ENCODE peak calls at places on chromosomes 11 and 22, in five cellular contexts. M, I, C, D and S are unnamed samples. For H3K79me2, the result is how much of the 10 kb centered on the place peaks cover.

GRCh38 chr22:49632199-49633009 is 195.3 kb downstream of the BRD1 start:
- DNase-seq in C (peak), M (peak), I (peak), D (no peak), S (peak)

GRCh38 chr11:134522782-134523570 is 110.9 kb upstream of the B3GAT1 start:
- DNase-seq in D (no peak), C (no peak), M (no peak), I (no peak), S (no peak)

GRCh38 chr22:42915980-42916765 is 59.1 kb upstream of the ARFGAP3 start:
- DNase-seq in D (no peak), I (peak), M (peak), C (no peak), S (no peak)

GRCh38 chr11:12731841-12732336 is 57.7 kb downstream of the TEAD1 start:
- DNase-seq in D (no peak), C (peak), I (no peak), M (no peak), S (peak)

GRCh38 chr11:32118025-32118974 is 27.4 kb downstream of the RCN1 start:
- DNase-seq in I (no peak), D (no peak), M (peak), C (peak), S (peak)

GRCh38 chr11:113106507-113106906 is 145.3 kb downstream of the NCAM1 start:
- DNase-seq in D (no peak), I (no peak), M (no peak), C (no peak), S (peak)

GRCh38 chr22:48739348-48740085 is 1088.2 kb downstream of the BRD1 start:
- DNase-seq in D (no peak), M (no peak), I (no peak), C (no peak), S (no peak)

GRCh38 chr22:46957521-46957920 is 195.1 kb downstream of the TBC1D22A start:
- DNase-seq in I (no peak), D (no peak), M (no peak), C (no peak), S (no peak)

GRCh38 chr11:127395034-127395433 is 394.5 kb upstream of the KIRREL3 start:
- DNase-seq in C (no peak), I (peak), D (no peak), M (no peak), S (no peak)

GRCh38 chr11:118051611-118052461 is 25.0 kb upstream of the TMPRSS4 start:
- DNase-seq in C (no peak), D (peak), M (no peak), I (no peak), S (no peak)

GRCh38 chr11:44011797-44012196 is 36.0 kb upstream of the ACCSL start:
- DNase-seq in D (no peak), C (no peak), M (no peak), I (no peak), S (peak)

GRCh38 chr22:20807315-20807752 is 33.4 kb downstream of the SERPIND1 start:
- DNase-seq in M (no peak), I (peak), D (no peak), C (peak), S (peak)

GRCh38 chr11:118398797-118399564 is 2.4 kb upstream of the ATP5MG start:
- DNase-seq in C (no peak), I (no peak), D (no peak), M (no peak), S (no peak)

GRCh38 chr11:73145986-73146575 is 4.0 kb upstream of the FCHSD2 start:
- DNase-seq in I (no peak), M (no peak), D (no peak), C (no peak), S (no peak)

GRCh38 chr11:208177-208916 is 839 bp downstream of the RIC8A start:
- DNase-seq in C (peak), M (peak), I (peak), D (no peak), S (peak)

GRCh38 chr22:19287889-19288288 is 3.6 kb downstream of the CLTCL1 start:
- DNase-seq in C (no peak), I (peak), D (no peak), M (no peak), S (peak)

GRCh38 chr11:77197626-77198320 is 69.7 kb downstream of the MYO7A start:
- DNase-seq in C (no peak), M (no peak), D (no peak), I (no peak), S (no peak)

GRCh38 chr22:43275545-43275981 is 67.6 kb downstream of the SCUBE1 start:
- DNase-seq in C (peak), M (peak), I (peak), D (no peak), S (no peak)

GRCh38 chr11:118705111-118705741 is 25.8 kb upstream of the TREH start:
- DNase-seq in C (no peak), M (no peak), D (no peak), I (no peak), S (no peak)

GRCh38 chr22:24827305-24827704 is 21.3 kb downstream of the SGSM1 start:
- DNase-seq in I (peak), C (no peak), M (no peak), D (no peak), S (no peak)

GRCh38 chr22:48734359-48734758 is 1093.3 kb downstream of the BRD1 start:
- DNase-seq in M (no peak), I (no peak), D (no peak), C (no peak), S (no peak)

GRCh38 chr11:69080361-69080973 is 31.7 kb downstream of the TPCN2 start:
- DNase-seq in C (no peak), D (no peak), M (no peak), I (no peak), S (peak)

GRCh38 chr11:66221012-66221411 is 47.4 kb upstream of the RAB1B start:
- DNase-seq in M (no peak), I (no peak), D (no peak), C (no peak), S (no peak)

GRCh38 chr11:116697011-116697410 is 75.8 kb downstream of the BUD13 start:
- DNase-seq in I (peak), D (no peak), C (no peak), M (no peak), S (no peak)

GRCh38 chr11:28009383-28009782 is 98.6 kb downstream of the KIF18A start:
- DNase-seq in M (no peak), I (no peak), C (no peak), D (no peak), S (peak)

GRCh38 chr22:22578702-22579424 is 19.8 kb upstream of the PRAME start:
- DNase-seq in M (no peak), I (peak), D (no peak), C (no peak), S (no peak)

GRCh38 chr11:132999519-132999918 is 532.8 kb downstream of the OPCML start:
- DNase-seq in D (no peak), M (no peak), C (no peak), I (peak), S (no peak)

GRCh38 chr11:22539851-22540376 is 85.7 kb downstream of the FANCF start:
- DNase-seq in D (no peak), I (peak), C (no peak), M (peak), S (peak)

GRCh38 chr22:17384612-17385345 is 15.5 kb downstream of the CECR2 start:
- DNase-seq in M (no peak), D (no peak), C (no peak), I (no peak), S (no peak)

GRCh38 chr11:35923452-35923851 is 20.4 kb upstream of the LDLRAD3 start:
- DNase-seq in C (no peak), D (no peak), M (no peak), I (no peak), S (no peak)

GRCh38 chr22:20128619-20128901 is 3.0 kb upstream of the ZDHHC8 start:
- DNase-seq in I (no peak), D (no peak), C (no peak), M (no peak), S (no peak)

GRCh38 chr22:21796863-21797262 is 61.3 kb upstream of the YPEL1 start:
- DNase-seq in I (no peak), C (no peak), M (no peak), D (no peak), S (no peak)

DNA sequence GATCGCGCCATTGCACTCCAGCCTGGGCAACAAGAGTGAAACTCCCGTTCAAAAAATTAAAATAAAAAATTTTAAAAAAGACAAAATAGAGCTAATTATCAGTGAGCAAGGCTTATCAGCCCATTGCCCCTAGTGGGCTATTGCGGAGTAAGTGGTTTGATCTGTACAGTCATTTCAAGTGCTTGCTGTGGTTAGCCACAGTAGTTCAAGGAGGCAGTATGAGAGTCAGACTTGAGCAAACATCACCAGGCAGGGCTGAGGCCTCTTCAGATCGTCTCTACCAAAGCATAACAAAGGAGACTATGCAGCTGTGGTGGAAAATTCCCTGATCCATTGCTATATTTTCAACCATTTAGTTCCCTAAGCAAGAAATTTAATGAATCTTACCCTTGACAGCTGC is 4.3 kb upstream of the SBF2 start:
- DNase-seq in D (peak), M (peak), C (no peak), I (no peak), S (peak)
- TF ChIP-seq CTCF in D (peak), M (no peak), C (peak), I (no peak), S (peak)

DNA sequence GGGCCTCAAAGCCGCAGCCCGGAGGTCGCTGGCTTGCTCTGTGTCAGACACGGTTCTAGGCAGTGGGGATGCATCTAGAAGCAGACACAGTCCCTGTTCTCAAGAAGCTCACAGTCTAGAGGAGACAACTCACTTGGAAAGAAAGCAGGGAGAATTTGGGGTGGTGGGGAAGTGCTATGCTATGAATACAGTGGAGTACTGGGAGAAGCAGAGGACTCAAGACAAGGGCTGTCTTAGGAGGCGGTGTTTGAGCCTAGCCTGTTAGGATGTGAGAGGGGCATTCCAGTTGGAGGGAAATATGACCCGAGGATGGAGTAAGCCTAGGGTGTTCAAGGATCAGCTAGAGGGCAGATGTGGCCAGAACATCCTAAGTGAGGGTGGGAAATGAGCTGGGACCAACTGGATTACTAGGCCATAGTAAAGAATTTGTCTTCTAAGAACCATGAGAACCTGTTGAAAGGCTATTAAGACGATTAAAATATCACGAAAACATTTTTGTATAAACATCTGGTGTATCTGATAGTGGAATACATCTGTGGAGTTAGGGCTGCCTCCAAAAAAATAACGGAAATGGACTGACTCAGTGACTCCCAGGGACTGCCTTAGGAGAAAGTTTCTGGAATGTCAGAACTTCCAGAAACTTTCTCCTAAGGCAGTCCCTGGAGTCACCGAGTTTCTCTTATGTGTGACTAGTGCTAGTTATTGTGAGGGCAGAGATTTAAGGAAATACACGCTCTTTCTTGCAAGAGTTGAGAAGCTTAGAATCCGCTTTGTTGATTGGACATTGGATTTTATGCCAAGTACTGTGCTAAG is 1.1 kb upstream of the PITPNB start:
- DNase-seq in M (peak), D (no peak), C (no peak), I (peak), S (peak)
- H3K79me2 ChIP-seq in M (half or more), D (under half), C (half or more), I (half or more), S (half or more)

GRCh38 chr11:114296979-114297372 is 777 bp downstream of the NNMT start:
- DNase-seq in M (no peak), C (no peak), D (no peak), I (no peak), S (no peak)

GRCh38 chr11:114298701-114299090 is 2.5 kb downstream of the NNMT start:
- DNase-seq in D (no peak), M (no peak), C (no peak), I (no peak), S (no peak)

GRCh38 chr11:114297806-114298700 is 1.9 kb downstream of the NNMT start:
- DNase-seq in M (no peak), C (no peak), D (no peak), I (no peak), S (no peak)

GRCh38 chr11:114295676-114296081 is 520 bp upstream of the NNMT start:
- DNase-seq in C (no peak), I (no peak), M (no peak), D (no peak), S (no peak)

DNA sequence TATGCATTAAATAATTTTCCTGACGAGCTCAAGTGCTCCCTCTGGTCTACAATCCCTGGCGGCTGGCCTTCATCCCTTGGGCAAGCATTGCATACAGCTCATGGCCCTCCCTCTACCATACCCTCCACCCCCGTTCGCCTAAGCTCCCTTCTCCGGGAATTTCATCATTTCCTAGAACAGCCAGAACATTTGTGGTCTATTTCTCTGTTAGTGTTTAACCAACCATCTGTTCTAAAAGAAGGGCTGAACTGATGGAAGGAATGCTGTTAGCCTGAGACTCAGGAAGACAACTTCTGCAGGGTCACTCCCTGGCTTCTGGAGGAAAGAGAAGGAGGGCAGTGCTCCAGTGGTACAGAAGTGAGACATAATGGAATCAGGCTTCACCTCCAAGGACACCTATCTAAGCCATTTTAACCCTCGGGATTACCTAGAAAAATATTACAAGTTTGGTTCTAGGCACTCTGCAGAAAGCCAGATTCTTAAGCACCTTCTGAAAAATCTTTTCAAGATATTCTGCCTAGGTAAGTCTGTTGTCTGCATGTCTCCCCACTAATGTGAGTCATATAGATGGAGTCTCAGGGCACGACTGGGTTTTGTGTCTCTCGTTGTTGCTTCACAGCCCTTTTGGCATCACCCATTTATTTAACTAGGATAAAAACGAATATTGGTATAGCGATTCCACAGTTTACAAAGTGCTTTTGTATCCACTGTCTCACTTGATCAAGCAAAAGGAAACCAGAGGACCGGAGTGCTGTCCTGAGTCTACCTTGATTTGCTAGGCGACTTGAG is at the start of gene NNMT:
- DNase-seq in D (no peak), I (peak), C (no peak), M (no peak), S (peak)
- TF ChIP-seq CTCF in D (no peak), I (no peak), C (no peak), M (no peak), S (no peak)

GRCh38 chr11:47756208-47756607 is 10.9 kb downstream of the FNBP4 start:
- DNase-seq in C (no peak), D (no peak), M (no peak), I (no peak), S (no peak)

GRCh38 chr11:47750725-47751124 is 16.4 kb downstream of the FNBP4 start:
- DNase-seq in C (no peak), I (no peak), D (no peak), M (no peak), S (no peak)
- H3K79me2 ChIP-seq in C (under half), I (half or more), D (under half), M (under half), S (under half)

DNA sequence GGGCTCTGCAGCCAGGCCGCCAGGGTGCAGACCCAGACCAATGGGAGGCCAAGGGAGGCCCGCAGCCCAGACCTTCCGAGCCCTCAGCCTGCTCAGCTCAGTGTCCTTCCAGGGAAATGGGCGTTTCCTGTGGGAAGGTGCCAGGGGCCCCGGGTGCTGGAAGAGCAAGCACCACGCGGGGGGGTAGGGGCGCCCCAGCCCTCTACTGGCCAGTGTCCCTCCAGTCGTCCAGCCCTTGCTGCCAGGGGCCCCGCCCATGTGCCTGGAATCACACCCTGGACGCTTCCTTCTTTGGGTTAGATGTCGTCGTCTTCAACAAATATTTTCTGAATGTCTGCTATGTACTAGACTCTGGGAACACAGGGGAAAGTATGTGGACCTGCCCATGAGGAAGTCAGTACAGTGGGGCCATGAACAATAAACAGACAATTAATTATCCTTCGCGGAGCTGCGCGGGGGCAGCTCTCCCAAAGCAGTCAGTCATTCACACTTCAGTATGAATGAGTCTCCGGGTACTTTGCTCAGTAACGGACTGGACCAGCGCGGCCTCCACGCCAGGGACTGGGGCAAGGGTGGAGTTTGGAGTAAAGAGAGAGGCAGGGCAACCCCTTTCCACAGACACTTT is 60.2 kb downstream of the CDKN1C start:
- DNase-seq in M (peak), C (no peak), D (no peak), I (peak), S (peak)
- TF ChIP-seq CTCF in M (no peak), C (no peak), D (no peak), I (no peak), S (no peak)

DNA sequence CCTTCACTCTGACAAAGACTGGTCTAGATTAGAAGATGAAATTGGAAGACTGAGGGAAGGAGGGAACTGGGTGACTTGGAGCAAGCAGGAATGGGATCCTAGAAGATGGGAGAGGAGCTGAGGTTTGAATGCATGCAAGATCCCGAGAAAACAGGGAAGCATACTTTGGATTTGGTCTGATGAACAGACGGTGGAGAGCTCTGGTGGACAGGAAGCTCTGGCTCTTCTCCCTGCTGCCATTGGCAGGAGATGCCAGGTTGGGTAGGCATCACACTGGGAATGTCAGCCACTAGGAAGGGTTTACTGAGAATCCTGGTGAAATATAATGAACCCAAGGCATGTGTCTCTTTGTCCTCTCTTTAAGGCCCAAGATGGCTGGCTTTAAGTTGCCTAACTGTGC is 16.5 kb downstream of the NAV2 start:
- DNase-seq in I (no peak), C (no peak), M (no peak), D (no peak), S (no peak)
- H3K79me2 ChIP-seq in I (under half), C (under half), M (under half), D (under half), S (under half)

GRCh38 chr22:31177420-31178162 is 17.6 kb downstream of the RNF185 start:
- DNase-seq in C (no peak), M (no peak), I (peak), D (no peak), S (peak)
- TF ChIP-seq CTCF in C (no peak), M (no peak), I (no peak), D (no peak), S (peak)

GRCh38 chr11:130131957-130132850 is 27.4 kb upstream of the ST14 start:
- DNase-seq in D (peak), I (peak), C (peak), M (peak), S (peak)

GRCh38 chr11:130129922-130130321 is 29.7 kb upstream of the ST14 start:
- DNase-seq in M (peak), D (no peak), I (no peak), C (no peak), S (no peak)

GRCh38 chr11:130127509-130127908 is 32.1 kb upstream of the ST14 start:
- DNase-seq in M (no peak), I (no peak), C (no peak), D (no peak), S (no peak)

GRCh38 chr11:130125638-130126037 is 33.9 kb upstream of the ST14 start:
- DNase-seq in C (no peak), I (no peak), D (no peak), M (no peak), S (no peak)

GRCh38 chr11:130128626-130129025 is 31.0 kb upstream of the ST14 start:
- DNase-seq in M (no peak), D (no peak), I (no peak), C (no peak), S (no peak)
- H3K79me2 ChIP-seq in M (under half), D (under half), I (under half), C (under half), S (under half)